ENCODE peak calls at places on chromosomes 6 and 20, in five cellular contexts. J is AG09309, R is body of pancreas, N is IMR-90, P is stomach. G is an unnamed sample.
A peak's percentile ranks its signal among the peaks of the same experiment; 100 is the strongest.

GRCh38 chr6:69719602-69720193 is 77.1 kb downstream of the LMBRD1 start:
- DNase-seq in J (no peak), R (peak; percentile 20), N (peak; percentile 37), P (no peak), G (no peak)

GRCh38 chr6:72966628-72967280 is 258.5 kb downstream of the KHDC1L start:
- DNase-seq in J (no peak), R (no peak), N (peak; percentile 27), P (no peak), G (no peak)

GRCh38 chr20:64222851-64223525 is 32.6 kb upstream of the PCMTD2 start:
- DNase-seq in J (no peak), R (no peak), N (no peak), P (peak; percentile 72), G (no peak)

GRCh38 chr20:19449051-19449450 is 236.6 kb downstream of the SLC24A3 start:
- DNase-seq in J (no peak), R (no peak), N (no peak), P (no peak), G (no peak)

GRCh38 chr6:163814494-163815364 is 400.2 kb downstream of the QKI start:
- DNase-seq in J (peak; percentile 70), R (peak; percentile 10), N (peak; percentile 88), P (no peak), G (peak; percentile 83)

GRCh38 chr20:38156888-38157634 is 8.0 kb downstream of the TGM2 start:
- DNase-seq in J (no peak), R (no peak), N (peak; percentile 34), P (no peak), G (no peak)

GRCh38 chr6:74867286-74867685 is 338.6 kb downstream of the COL12A1 start:
- DNase-seq in J (no peak), R (no peak), N (no peak), P (no peak), G (no peak)

GRCh38 chr6:12943549-12943948 is 227.0 kb downstream of the PHACTR1 start:
- DNase-seq in J (no peak), R (no peak), N (no peak), P (no peak), G (no peak)

GRCh38 chr20:50821257-50821921 is 26.5 kb downstream of the BCAS4 start:
- DNase-seq in J (no peak), R (no peak), N (no peak), P (no peak), G (no peak)

DNA sequence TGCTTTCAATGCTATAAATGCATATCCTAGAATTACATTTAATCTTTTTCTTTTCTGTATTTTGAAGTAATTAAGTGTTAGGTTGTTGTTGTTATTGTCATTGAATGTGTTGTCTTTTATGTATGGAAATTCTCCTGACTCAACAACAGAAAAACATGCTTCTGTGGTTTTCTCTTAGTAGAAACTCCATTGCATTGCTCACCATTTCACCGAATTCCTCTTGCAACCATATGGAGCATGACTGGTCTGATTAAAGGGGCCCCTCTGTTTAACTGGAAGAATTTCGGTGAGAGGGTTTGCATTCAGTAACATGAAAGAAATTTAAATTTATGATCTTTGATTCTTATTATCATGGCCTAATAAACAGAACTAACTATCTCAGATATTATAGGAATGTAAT is 454.3 kb upstream of the JARID2 start:
- DNase-seq in J (no peak), R (no peak), N (peak; percentile 78), P (no peak), G (peak; percentile 39)
- H3K4me3 ChIP-seq in J (no peak overlapping the region), R (no peak overlapping the region), N (no peak overlapping the region), P (no peak overlapping the region), G (no peak overlapping the region)

GRCh38 chr6:135880066-135880972 is 28.8 kb downstream of the PDE7B start:
- DNase-seq in J (peak; percentile 49), R (no peak), N (peak; percentile 76), P (no peak), G (peak; percentile 82)
- H3K4me3 ChIP-seq in J (peak overlapping the region; percentile 22), R (no peak overlapping the region), N (peak overlapping the region; percentile 19), P (peak overlapping the region; percentile 14), G (peak overlapping the region; percentile 18)

DNA sequence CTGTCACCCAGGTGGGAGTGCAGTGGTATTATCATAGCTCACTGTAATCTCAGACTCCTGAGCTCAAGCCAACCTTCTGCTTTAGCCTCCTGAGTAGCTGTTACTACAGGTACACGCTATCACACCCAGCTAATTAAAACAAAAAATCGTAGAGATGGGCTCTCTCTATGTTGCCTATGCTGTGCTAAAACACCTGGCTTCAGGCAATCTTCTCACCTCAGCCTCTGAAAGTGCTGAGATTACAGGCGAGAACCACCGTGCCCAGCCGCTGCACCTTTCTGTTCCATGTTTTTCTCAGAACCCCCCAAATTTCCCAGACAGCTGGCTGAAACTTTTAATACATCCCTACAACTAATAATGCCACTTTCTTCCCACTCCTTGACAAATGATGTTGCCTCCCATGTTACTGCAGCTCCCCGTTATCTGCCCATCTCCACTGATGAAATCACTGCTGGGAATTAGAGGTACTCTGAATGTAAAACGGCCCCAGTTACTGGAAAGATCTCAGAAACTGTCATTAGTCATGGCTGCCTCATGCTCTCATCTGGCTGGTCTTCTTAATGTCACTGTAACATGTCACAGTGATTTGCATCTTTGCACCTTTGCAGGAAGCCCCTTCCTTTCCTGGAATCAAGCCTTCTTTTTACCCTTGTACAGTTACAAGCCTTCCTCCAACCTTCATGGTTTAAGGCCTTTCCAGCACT is 697.5 kb downstream of the PRKN start:
- DNase-seq in J (no peak), R (no peak), N (no peak), P (no peak), G (no peak)
- H3K4me3 ChIP-seq in J (no peak overlapping the region), R (no peak overlapping the region), N (no peak overlapping the region), P (no peak overlapping the region), G (no peak overlapping the region)

DNA sequence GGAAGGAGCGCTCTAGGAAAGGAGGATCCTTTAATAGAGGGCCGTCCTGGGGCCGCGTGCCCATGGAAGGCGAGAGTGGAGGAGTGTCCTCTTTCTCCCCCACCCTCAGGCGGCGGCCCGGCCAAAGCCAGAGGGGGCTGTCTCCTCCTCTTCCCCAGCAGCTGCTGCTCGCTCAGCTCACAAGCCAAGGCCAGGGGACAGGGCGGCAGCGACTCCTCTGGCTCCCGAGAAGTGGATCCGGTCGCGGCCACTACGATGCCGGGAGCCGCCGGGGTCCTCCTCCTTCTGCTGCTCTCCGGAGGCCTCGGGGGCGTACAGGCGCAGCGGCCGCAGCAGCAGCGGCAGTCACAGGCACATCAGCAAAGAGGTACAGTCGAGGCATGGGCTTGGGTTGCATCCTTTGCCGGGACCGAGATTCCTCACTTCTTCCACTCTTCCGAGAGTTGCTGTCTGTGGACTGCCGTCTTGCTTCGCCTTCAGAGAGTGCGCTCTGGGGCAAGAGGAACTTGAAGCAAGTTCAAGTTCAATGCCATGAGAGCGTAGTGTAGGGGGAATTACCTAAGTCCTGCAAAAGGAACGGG is at the start of gene LAMA2:
- DNase-seq in J (peak; percentile 49), R (peak; percentile 31), N (peak; percentile 55), P (peak; percentile 72), G (peak; percentile 33)
- H3K4me3 ChIP-seq in J (peak within 1 kb of the TSS; percentile 75), R (no peak within 1 kb of the TSS), N (peak within 1 kb of the TSS; percentile 51), P (peak within 1 kb of the TSS; percentile 67), G (peak within 1 kb of the TSS; percentile 57)

DNA sequence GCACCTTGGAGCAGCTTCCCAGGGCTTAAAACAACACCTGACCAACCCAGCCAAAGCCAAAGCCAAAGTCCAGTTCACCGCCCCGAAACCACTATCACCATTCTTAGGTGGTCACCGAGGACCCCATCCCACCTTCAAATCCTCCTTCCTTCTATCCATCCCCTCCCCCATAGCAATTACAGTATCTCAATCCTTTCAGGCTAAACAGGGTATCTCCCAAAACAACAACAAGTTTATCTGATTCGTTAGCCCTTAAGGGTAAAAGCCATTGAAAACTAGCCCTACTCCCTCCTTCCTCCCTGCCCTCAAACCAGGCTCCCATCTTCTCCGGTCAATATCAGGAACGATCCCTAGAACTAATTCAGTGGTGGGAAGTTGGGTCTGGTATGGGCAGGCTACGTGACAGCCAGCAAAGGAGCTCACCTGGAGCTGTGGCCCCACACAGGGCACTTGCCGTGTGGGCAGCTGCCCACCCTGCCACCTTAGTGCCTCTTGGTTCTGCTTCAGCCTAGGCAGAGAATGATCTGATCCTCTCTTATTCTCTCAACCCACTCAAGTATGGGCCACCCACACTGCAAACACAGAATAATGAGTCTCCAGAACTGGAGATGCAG is 2.0 kb downstream of the ARHGAP18 start:
- DNase-seq in J (no peak), R (no peak), N (no peak), P (no peak), G (no peak)
- H3K4me3 ChIP-seq in J (peak overlapping the region; percentile 89), R (no peak overlapping the region), N (no peak overlapping the region), P (peak overlapping the region; percentile 64), G (peak overlapping the region; percentile 68)

GRCh38 chr6:390914-391558 is 516 bp upstream of the IRF4 start:
- DNase-seq in J (no peak), R (no peak), N (no peak), P (no peak), G (no peak)

GRCh38 chr6:393391-394221 is 2.1 kb downstream of the IRF4 start:
- DNase-seq in J (no peak), R (no peak), N (no peak), P (no peak), G (no peak)

GRCh38 chr6:391559-392440 is at the start of gene IRF4:
- DNase-seq in J (no peak), R (no peak), N (no peak), P (no peak), G (no peak)

GRCh38 chr6:394641-395289 is 3.2 kb downstream of the IRF4 start:
- DNase-seq in J (no peak), R (no peak), N (no peak), P (no peak), G (no peak)

DNA sequence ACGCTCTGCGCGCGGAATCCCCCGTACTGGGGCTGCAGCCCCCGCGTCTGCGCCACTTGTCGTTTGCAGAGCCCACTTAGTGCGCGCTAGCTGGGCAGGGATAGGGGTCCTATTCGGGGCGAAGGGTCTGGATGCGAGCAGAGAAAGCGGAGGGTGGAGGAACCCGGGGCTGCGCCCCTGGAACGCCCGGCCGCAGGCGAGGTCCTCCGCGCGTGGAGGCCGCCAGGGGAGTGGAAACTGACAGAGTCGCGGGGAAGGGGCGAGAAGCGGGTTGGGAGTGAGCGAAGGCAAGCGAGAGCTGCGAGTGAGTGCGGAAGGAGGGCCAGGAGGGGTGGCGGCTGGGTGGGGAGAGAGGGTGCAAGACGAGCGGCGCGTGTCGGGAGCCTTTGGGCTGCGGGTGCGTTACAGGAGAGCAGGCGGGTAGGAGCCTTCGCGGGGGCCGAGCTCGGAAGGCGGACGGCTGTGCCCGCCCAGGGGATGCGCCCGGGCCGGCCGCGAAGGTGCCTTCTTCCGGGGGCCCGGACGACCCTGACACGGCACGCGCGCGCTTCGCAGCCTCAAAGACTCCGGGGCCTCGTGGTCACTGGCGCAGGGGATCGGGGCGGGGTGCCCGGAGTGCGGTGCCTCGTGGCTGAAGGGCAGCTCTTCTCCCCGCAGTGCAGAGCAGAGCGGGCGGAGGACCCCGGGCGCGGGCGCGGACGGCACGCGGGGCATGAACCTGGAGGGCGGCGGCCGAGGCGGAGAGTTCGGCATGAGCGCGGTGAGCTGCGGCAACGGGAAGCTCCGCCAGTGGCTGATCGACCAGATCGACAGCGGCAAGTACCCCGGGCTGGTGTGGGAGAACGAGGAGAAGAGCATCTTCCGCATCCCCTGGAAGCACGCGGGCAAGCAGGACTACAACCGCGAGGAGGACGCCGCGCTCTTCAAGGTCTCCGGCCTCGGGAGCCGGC is 1.2 kb downstream of the IRF4 start:
- DNase-seq in J (no peak), R (no peak), N (no peak), P (no peak), G (no peak)
- H3K4me3 ChIP-seq in J (no peak overlapping the region), R (no peak overlapping the region), N (no peak overlapping the region), P (peak overlapping the region; percentile 39), G (peak overlapping the region; percentile 38)